ENCODE peak calls at places on chromosomes 4 and X, in seven cellular contexts. U, A, R, Z, K, L and Q are unnamed samples.

GRCh38 chrX:37405954-37406353 is 56.8 kb downstream of the PRRG1 start:
- DNase-seq in U (peak), A (peak), R (no peak), Z (peak), K (no peak), L (no peak), Q (no peak)

GRCh38 chr4:145557720-145558119 is 61.5 kb upstream of the MMAA start:
- DNase-seq in U (peak), A (peak), R (peak), Z (peak), K (peak), L (no peak), Q (peak)

GRCh38 chr4:185550933-185551332 is 15.6 kb upstream of the PDLIM3 start:
- DNase-seq in U (no peak), A (no peak), R (no peak), Z (no peak), K (no peak), L (no peak), Q (no peak)

GRCh38 chr4:151316645-151317044 is 8.8 kb downstream of the SH3D19 start:
- DNase-seq in U (no peak), A (no peak), R (no peak), Z (no peak), K (no peak), L (no peak), Q (no peak)

GRCh38 chr4:28287837-28288236 is 1427.2 kb downstream of the STIM2 start:
- DNase-seq in U (peak), A (peak), R (no peak), Z (peak), K (no peak), L (no peak), Q (no peak)

GRCh38 chr4:151692443-151692782 is 68.4 kb downstream of the GATB start:
- DNase-seq in U (no peak), A (no peak), R (peak), Z (no peak), K (no peak), L (no peak), Q (no peak)

GRCh38 chr4:36394352-36394903 is 113.0 kb downstream of the DTHD1 start:
- DNase-seq in U (no peak), A (no peak), R (no peak), Z (no peak), K (peak), L (no peak), Q (peak)

GRCh38 chr4:41074227-41074626 is 140.1 kb downstream of the APBB2 start:
- DNase-seq in U (no peak), A (no peak), R (no peak), Z (no peak), K (no peak), L (no peak), Q (no peak)

GRCh38 chr4:54545663-54546424 is 111.9 kb upstream of the KIT start:
- DNase-seq in U (peak), A (no peak), R (no peak), Z (no peak), K (no peak), L (no peak), Q (no peak)

GRCh38 chrX:68354869-68355628 is 78.2 kb downstream of the OPHN1 start:
- DNase-seq in U (peak), A (peak), R (no peak), Z (no peak), K (no peak), L (no peak), Q (no peak)

GRCh38 chr4:72084587-72085011 is 52.8 kb downstream of the NPFFR2 start:
- DNase-seq in U (no peak), A (peak), R (no peak), Z (no peak), K (no peak), L (no peak), Q (no peak)

GRCh38 chr4:147789596-147789995 is 57.7 kb downstream of the ARHGAP10 start:
- DNase-seq in U (peak), A (no peak), R (no peak), Z (no peak), K (no peak), L (no peak), Q (no peak)